ENCODE peak calls at places on chromosome 20, in five cellular contexts. X, K, N, L and C are unnamed samples.

GRCh38 chr20:4261333-4262284 is 246.3 kb upstream of the RNF24 start:
- DNase-seq in X (no peak), K (no peak), N (no peak), L (no peak), C (no peak)

GRCh38 chr20:208937-209566 is 18.0 kb upstream of the DEFB129 start:
- DNase-seq in X (no peak), K (no peak), N (peak; percentile 65), L (peak; percentile 6), C (no peak)

GRCh38 chr20:58081842-58082241 is 146.6 kb downstream of the ANKRD60 start:
- DNase-seq in X (no peak), K (no peak), N (no peak), L (no peak), C (no peak)

GRCh38 chr20:56422131-56422823 is 10.2 kb downstream of the CASS4 start:
- DNase-seq in X (no peak), K (no peak), N (no peak), L (no peak), C (no peak)

GRCh38 chr20:4195499-4195898 is 180.1 kb upstream of the RNF24 start:
- DNase-seq in X (peak; percentile 32), K (no peak), N (no peak), L (peak; percentile 20), C (no peak)

GRCh38 chr20:38991814-38992593 is 29.9 kb downstream of the DHX35 start:
- DNase-seq in X (no peak), K (no peak), N (no peak), L (no peak), C (no peak)

GRCh38 chr20:31678389-31679356 is 41.0 kb downstream of the COX4I2 start:
- DNase-seq in X (no peak), K (no peak), N (peak; percentile 32), L (no peak), C (no peak)

GRCh38 chr20:54368578-54368977 is 106.8 kb upstream of the DOK5 start:
- DNase-seq in X (no peak), K (no peak), N (no peak), L (no peak), C (no peak)

GRCh38 chr20:5433352-5433751 is 116.6 kb upstream of the PROKR2 start:
- DNase-seq in X (no peak), K (no peak), N (no peak), L (no peak), C (no peak)

GRCh38 chr20:43988867-43989266 is 74.2 kb downstream of the TOX2 start:
- DNase-seq in X (no peak), K (no peak), N (no peak), L (no peak), C (no peak)
- TF ChIP-seq CTCF in X (no peak), K (no peak), N (no peak), L (no peak), C (no peak)

DNA sequence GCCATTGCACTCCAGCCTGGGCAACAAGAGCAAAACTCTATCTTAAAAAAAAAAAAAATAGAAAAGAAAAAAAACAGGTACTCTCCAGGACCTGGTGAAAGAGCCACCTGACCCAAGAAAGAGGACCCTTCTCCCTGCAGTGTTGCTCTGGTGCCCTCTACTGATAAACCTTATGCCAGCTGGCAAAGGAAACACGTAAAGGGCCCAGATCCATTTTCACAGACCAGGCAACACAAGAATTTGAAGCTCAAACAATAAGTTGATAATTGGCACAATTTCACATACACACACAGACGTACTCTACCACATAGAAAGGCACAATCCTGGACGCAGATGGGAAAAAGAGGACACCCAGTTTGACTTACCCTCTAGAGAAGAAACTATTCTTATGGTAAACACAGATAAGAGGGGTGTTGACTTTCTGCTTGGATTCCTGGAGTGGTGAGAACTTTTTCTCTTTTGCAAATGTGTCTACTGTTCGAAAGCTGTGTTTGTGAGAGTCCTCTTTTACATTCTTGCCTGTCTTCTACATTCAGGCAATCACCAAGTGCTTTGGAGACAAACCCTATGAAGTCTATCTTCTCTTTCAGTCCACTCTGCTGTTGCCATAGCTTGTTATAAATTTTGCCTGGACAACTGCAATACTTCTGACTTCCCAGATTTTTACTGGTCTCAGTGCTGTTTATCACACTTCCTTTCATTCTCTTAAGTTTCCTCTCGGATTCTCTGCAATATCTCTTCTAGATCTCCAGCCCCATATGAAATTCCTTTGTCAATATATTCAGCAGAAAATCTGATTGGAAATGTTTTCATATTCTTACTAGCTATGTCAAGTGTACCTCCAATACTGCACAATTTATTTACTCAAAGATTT is 6.4 kb upstream of the SNRPB start:
- DNase-seq in X (no peak), K (no peak), N (no peak), L (no peak), C (no peak)
- TF ChIP-seq CTCF in X (peak; percentile 19), K (no peak), N (no peak), L (no peak), C (no peak)

GRCh38 chr20:50981714-50982048 is 23.1 kb downstream of the MOCS3 start:
- DNase-seq in X (no peak), K (no peak), N (no peak), L (no peak), C (no peak)
- TF ChIP-seq CTCF in X (peak; percentile 11), K (no peak), N (no peak), L (no peak), C (no peak)

GRCh38 chr20:1325173-1326030 is 3.5 kb downstream of the SDCBP2 start:
- DNase-seq in X (peak; percentile 95), K (peak; percentile 99), N (peak; percentile 99), L (peak; percentile 96), C (peak; percentile 90)
- TF ChIP-seq CTCF in X (peak; percentile 48), K (no peak), N (no peak), L (peak; percentile 21), C (no peak)